ENCODE peak calls at places on chromosome 12, in ten cellular contexts. One of them, this sample, is unnamed.

GRCh38 chr12:64194333-64195149 is 27.6 kb downstream of the KICS2 start:
- DNase-seq in omental fat pad: no peak
- DNase-seq in D721Med: no peak
- DNase-seq in GM10248: no peak
- DNase-seq in CD4-positive, alpha-beta T cell: no peak
- DNase-seq in upper lobe of right lung: no peak
- DNase-seq in prostate gland: no peak
- DNase-seq in brain microvascular endothelial cell: no peak
- DNase-seq in tibial artery: no peak
- DNase-seq in ascending aorta: no peak
- DNase-seq in this sample: no peak

GRCh38 chr12:122886851-122887816 is 8.8 kb downstream of the VPS37B start:
- DNase-seq in tibial artery: no peak
- DNase-seq in D721Med: no peak
- DNase-seq in GM10248: peak; percentile 56
- DNase-seq in omental fat pad: no peak
- DNase-seq in CD4-positive, alpha-beta T cell: no peak
- DNase-seq in ascending aorta: no peak
- DNase-seq in brain microvascular endothelial cell: no peak
- DNase-seq in upper lobe of right lung: no peak
- DNase-seq in prostate gland: no peak
- DNase-seq in this sample: no peak

GRCh38 chr12:124869011-124869665 is 5.5 kb upstream of the SCARB1 start:
- DNase-seq in prostate gland: no peak
- DNase-seq in upper lobe of right lung: peak; percentile 73
- DNase-seq in D721Med: no peak
- DNase-seq in omental fat pad: no peak
- DNase-seq in CD4-positive, alpha-beta T cell: no peak
- DNase-seq in GM10248: no peak
- DNase-seq in tibial artery: no peak
- DNase-seq in brain microvascular endothelial cell: no peak
- DNase-seq in ascending aorta: no peak
- DNase-seq in this sample: no peak

GRCh38 chr12:124543052-124543590 is 24.3 kb downstream of the NCOR2 start:
- DNase-seq in ascending aorta: no peak
- DNase-seq in tibial artery: no peak
- DNase-seq in D721Med: no peak
- DNase-seq in brain microvascular endothelial cell: peak; percentile 52
- DNase-seq in CD4-positive, alpha-beta T cell: no peak
- DNase-seq in omental fat pad: no peak
- DNase-seq in GM10248: no peak
- DNase-seq in upper lobe of right lung: no peak
- DNase-seq in prostate gland: no peak
- DNase-seq in this sample: no peak

GRCh38 chr12:11040162-11040561 is 9.0 kb upstream of the TAS2R31 start:
- DNase-seq in omental fat pad: no peak
- DNase-seq in brain microvascular endothelial cell: no peak
- DNase-seq in D721Med: no peak
- DNase-seq in prostate gland: no peak
- DNase-seq in tibial artery: no peak
- DNase-seq in GM10248: no peak
- DNase-seq in CD4-positive, alpha-beta T cell: no peak
- DNase-seq in upper lobe of right lung: no peak
- DNase-seq in ascending aorta: no peak
- DNase-seq in this sample: no peak

GRCh38 chr12:52656616-52657015 is 4.6 kb upstream of the KRT2 start:
- DNase-seq in GM10248: no peak
- DNase-seq in D721Med: no peak
- DNase-seq in ascending aorta: no peak
- DNase-seq in brain microvascular endothelial cell: no peak
- DNase-seq in upper lobe of right lung: no peak
- DNase-seq in prostate gland: no peak
- DNase-seq in omental fat pad: no peak
- DNase-seq in CD4-positive, alpha-beta T cell: no peak
- DNase-seq in tibial artery: no peak
- DNase-seq in this sample: no peak

GRCh38 chr12:132279184-132279889 is 50.1 kb downstream of the GALNT9 start:
- DNase-seq in brain microvascular endothelial cell: no peak
- DNase-seq in omental fat pad: no peak
- DNase-seq in tibial artery: no peak
- DNase-seq in GM10248: no peak
- DNase-seq in upper lobe of right lung: no peak
- DNase-seq in D721Med: no peak
- DNase-seq in CD4-positive, alpha-beta T cell: no peak
- DNase-seq in prostate gland: no peak
- DNase-seq in ascending aorta: no peak
- DNase-seq in this sample: peak; percentile 92

GRCh38 chr12:130807309-130807708 is 31.7 kb downstream of the STX2 start:
- DNase-seq in brain microvascular endothelial cell: no peak
- DNase-seq in prostate gland: no peak
- DNase-seq in GM10248: no peak
- DNase-seq in upper lobe of right lung: no peak
- DNase-seq in CD4-positive, alpha-beta T cell: no peak
- DNase-seq in omental fat pad: no peak
- DNase-seq in tibial artery: no peak
- DNase-seq in ascending aorta: no peak
- DNase-seq in D721Med: no peak
- DNase-seq in this sample: no peak

GRCh38 chr12:46187023-46187422 is 81.8 kb downstream of the SLC38A1 start:
- DNase-seq in GM10248: no peak
- DNase-seq in tibial artery: no peak
- DNase-seq in prostate gland: peak; percentile 60
- DNase-seq in upper lobe of right lung: no peak
- DNase-seq in CD4-positive, alpha-beta T cell: no peak
- DNase-seq in omental fat pad: no peak
- DNase-seq in ascending aorta: no peak
- DNase-seq in D721Med: no peak
- DNase-seq in brain microvascular endothelial cell: peak; percentile 59
- DNase-seq in this sample: peak; percentile 75

GRCh38 chr12:70408004-70408790 is 42.1 kb downstream of the KCNMB4 start:
- DNase-seq in GM10248: no peak
- DNase-seq in ascending aorta: no peak
- DNase-seq in omental fat pad: no peak
- DNase-seq in prostate gland: no peak
- DNase-seq in CD4-positive, alpha-beta T cell: no peak
- DNase-seq in upper lobe of right lung: no peak
- DNase-seq in D721Med: no peak
- DNase-seq in tibial artery: no peak
- DNase-seq in brain microvascular endothelial cell: no peak
- DNase-seq in this sample: no peak

GRCh38 chr12:180445-180844 is 33.5 kb downstream of the SLC6A12 start:
- DNase-seq in upper lobe of right lung: peak; percentile 75
- DNase-seq in tibial artery: peak; percentile 75
- DNase-seq in ascending aorta: peak; percentile 36
- DNase-seq in omental fat pad: no peak
- DNase-seq in brain microvascular endothelial cell: peak; percentile 53
- DNase-seq in D721Med: no peak
- DNase-seq in prostate gland: no peak
- DNase-seq in CD4-positive, alpha-beta T cell: no peak
- DNase-seq in GM10248: peak; percentile 78
- DNase-seq in this sample: no peak

GRCh38 chr12:46524778-46525177 is 152.2 kb upstream of the SLC38A2 start:
- DNase-seq in D721Med: no peak
- DNase-seq in tibial artery: peak; percentile 84
- DNase-seq in ascending aorta: peak; percentile 28
- DNase-seq in GM10248: no peak
- DNase-seq in brain microvascular endothelial cell: peak; percentile 60
- DNase-seq in prostate gland: no peak
- DNase-seq in omental fat pad: peak; percentile 32
- DNase-seq in upper lobe of right lung: no peak
- DNase-seq in CD4-positive, alpha-beta T cell: no peak
- DNase-seq in this sample: peak; percentile 98

GRCh38 chr12:52372216-52373154 is 5.2 kb upstream of the KRT85 start:
- DNase-seq in upper lobe of right lung: peak; percentile 86
- DNase-seq in omental fat pad: peak; percentile 66
- DNase-seq in tibial artery: peak; percentile 92
- DNase-seq in ascending aorta: peak; percentile 29
- DNase-seq in D721Med: no peak
- DNase-seq in GM10248: peak; percentile 69
- DNase-seq in brain microvascular endothelial cell: peak; percentile 82
- DNase-seq in prostate gland: peak; percentile 88
- DNase-seq in CD4-positive, alpha-beta T cell: peak; percentile 14
- DNase-seq in this sample: peak; percentile 89

GRCh38 chr12:109539508-109539907 is 33.8 kb downstream of the MMAB start:
- DNase-seq in prostate gland: no peak
- DNase-seq in ascending aorta: no peak
- DNase-seq in omental fat pad: no peak
- DNase-seq in upper lobe of right lung: no peak
- DNase-seq in D721Med: no peak
- DNase-seq in GM10248: no peak
- DNase-seq in tibial artery: no peak
- DNase-seq in brain microvascular endothelial cell: peak; percentile 40
- DNase-seq in CD4-positive, alpha-beta T cell: no peak
- DNase-seq in this sample: no peak

GRCh38 chr12:131831021-131831571 is 2.9 kb downstream of the MMP17 start:
- DNase-seq in upper lobe of right lung: no peak
- DNase-seq in ascending aorta: no peak
- DNase-seq in tibial artery: peak; percentile 66
- DNase-seq in GM10248: no peak
- DNase-seq in CD4-positive, alpha-beta T cell: no peak
- DNase-seq in omental fat pad: no peak
- DNase-seq in brain microvascular endothelial cell: no peak
- DNase-seq in prostate gland: no peak
- DNase-seq in D721Med: no peak
- DNase-seq in this sample: peak; percentile 66

GRCh38 chr12:40216516-40217288 is 8.1 kb upstream of the LRRK2 start:
- DNase-seq in CD4-positive, alpha-beta T cell: no peak
- DNase-seq in tibial artery: no peak
- DNase-seq in D721Med: no peak
- DNase-seq in brain microvascular endothelial cell: no peak
- DNase-seq in prostate gland: no peak
- DNase-seq in upper lobe of right lung: no peak
- DNase-seq in ascending aorta: no peak
- DNase-seq in omental fat pad: no peak
- DNase-seq in GM10248: no peak
- DNase-seq in this sample: no peak

GRCh38 chr12:128930591-128930990 is 77.3 kb downstream of the GLT1D1 start:
- DNase-seq in ascending aorta: no peak
- DNase-seq in GM10248: no peak
- DNase-seq in tibial artery: no peak
- DNase-seq in upper lobe of right lung: no peak
- DNase-seq in prostate gland: no peak
- DNase-seq in omental fat pad: no peak
- DNase-seq in CD4-positive, alpha-beta T cell: no peak
- DNase-seq in brain microvascular endothelial cell: no peak
- DNase-seq in D721Med: no peak
- DNase-seq in this sample: no peak

GRCh38 chr12:104737682-104738370 is 220.3 kb downstream of the SLC41A2 start:
- DNase-seq in tibial artery: no peak
- DNase-seq in CD4-positive, alpha-beta T cell: no peak
- DNase-seq in brain microvascular endothelial cell: no peak
- DNase-seq in upper lobe of right lung: no peak
- DNase-seq in prostate gland: no peak
- DNase-seq in D721Med: no peak
- DNase-seq in omental fat pad: no peak
- DNase-seq in GM10248: no peak
- DNase-seq in ascending aorta: no peak
- DNase-seq in this sample: no peak

GRCh38 chr12:120235369-120236123 is 30.0 kb downstream of the PXN start:
- DNase-seq in CD4-positive, alpha-beta T cell: no peak
- DNase-seq in tibial artery: no peak
- DNase-seq in GM10248: no peak
- DNase-seq in D721Med: no peak
- DNase-seq in upper lobe of right lung: no peak
- DNase-seq in prostate gland: no peak
- DNase-seq in omental fat pad: no peak
- DNase-seq in ascending aorta: no peak
- DNase-seq in brain microvascular endothelial cell: no peak
- DNase-seq in this sample: no peak
- TF ChIP-seq CTCF in CD4-positive, alpha-beta T cell: no peak
- TF ChIP-seq CTCF in tibial artery: no peak
- TF ChIP-seq CTCF in GM10248: no peak
- TF ChIP-seq CTCF in D721Med: peak; percentile 13
- TF ChIP-seq CTCF in upper lobe of right lung: no peak
- TF ChIP-seq CTCF in prostate gland: no peak
- TF ChIP-seq CTCF in omental fat pad: peak; percentile 3
- TF ChIP-seq CTCF in ascending aorta: no peak
- TF ChIP-seq CTCF in brain microvascular endothelial cell: peak; percentile 65
- TF ChIP-seq CTCF in this sample: no peak

GRCh38 chr12:49366652-49367380 is 446 bp upstream of the SPATS2 start:
- DNase-seq in brain microvascular endothelial cell: peak; percentile 76
- DNase-seq in CD4-positive, alpha-beta T cell: peak; percentile 69
- DNase-seq in omental fat pad: peak; percentile 45
- DNase-seq in GM10248: peak; percentile 95
- DNase-seq in prostate gland: peak; percentile 91
- DNase-seq in upper lobe of right lung: peak; percentile 94
- DNase-seq in ascending aorta: peak; percentile 80
- DNase-seq in tibial artery: peak; percentile 92
- DNase-seq in D721Med: peak; percentile 82
- DNase-seq in this sample: peak; percentile 91
- TF ChIP-seq CTCF in brain microvascular endothelial cell: peak; percentile 48
- TF ChIP-seq CTCF in CD4-positive, alpha-beta T cell: no peak
- TF ChIP-seq CTCF in omental fat pad: no peak
- TF ChIP-seq CTCF in GM10248: no peak
- TF ChIP-seq CTCF in prostate gland: peak; percentile 57
- TF ChIP-seq CTCF in upper lobe of right lung: peak; percentile 30
- TF ChIP-seq CTCF in ascending aorta: peak; percentile 37
- TF ChIP-seq CTCF in tibial artery: peak; percentile 30
- TF ChIP-seq CTCF in D721Med: no peak
- TF ChIP-seq CTCF in this sample: peak; percentile 25

DNA sequence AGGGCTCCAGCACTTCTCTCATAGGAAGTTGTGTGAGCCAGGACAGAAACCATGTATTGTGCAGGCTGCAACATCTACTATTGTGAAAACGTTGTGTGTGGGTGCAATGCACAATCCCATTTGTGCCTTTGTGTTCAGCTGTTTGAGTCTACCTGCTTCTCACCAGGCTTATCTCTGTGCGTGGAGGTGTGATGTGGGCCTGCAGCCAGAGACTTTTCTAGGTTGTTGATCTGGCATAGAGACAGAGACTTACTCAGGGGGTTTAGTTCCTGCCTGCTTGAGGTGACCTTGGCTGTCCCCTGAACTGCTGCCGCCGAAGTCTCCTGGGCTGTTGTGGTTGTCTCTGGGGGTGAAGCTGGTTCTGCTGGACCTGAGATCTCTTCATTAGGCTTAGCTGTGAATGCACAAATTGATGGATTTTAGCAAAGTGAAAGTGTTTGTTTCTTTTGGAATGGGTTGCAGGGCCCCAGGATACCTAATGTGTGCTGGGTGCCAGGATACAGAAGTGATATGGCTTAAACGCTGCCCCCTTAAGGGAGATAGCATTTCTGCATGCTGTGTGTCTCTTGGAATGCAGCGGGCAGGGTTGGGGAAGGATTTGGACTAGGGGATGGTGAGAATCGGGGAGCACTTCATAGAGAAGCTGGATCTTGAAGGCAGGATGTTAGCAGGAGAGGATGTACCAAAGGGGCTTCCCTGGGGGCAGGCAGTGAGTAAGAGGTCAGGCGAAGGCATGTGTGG is 2.5 kb downstream of the LACRT start:
- DNase-seq in ascending aorta: no peak
- DNase-seq in D721Med: no peak
- DNase-seq in upper lobe of right lung: no peak
- DNase-seq in GM10248: no peak
- DNase-seq in prostate gland: no peak
- DNase-seq in brain microvascular endothelial cell: no peak
- DNase-seq in tibial artery: no peak
- DNase-seq in CD4-positive, alpha-beta T cell: no peak
- DNase-seq in omental fat pad: no peak
- DNase-seq in this sample: no peak
- TF ChIP-seq CTCF in ascending aorta: no peak
- TF ChIP-seq CTCF in D721Med: no peak
- TF ChIP-seq CTCF in upper lobe of right lung: no peak
- TF ChIP-seq CTCF in GM10248: no peak
- TF ChIP-seq CTCF in prostate gland: no peak
- TF ChIP-seq CTCF in brain microvascular endothelial cell: peak; percentile 14
- TF ChIP-seq CTCF in tibial artery: no peak
- TF ChIP-seq CTCF in CD4-positive, alpha-beta T cell: no peak
- TF ChIP-seq CTCF in omental fat pad: no peak
- TF ChIP-seq CTCF in this sample: no peak

GRCh38 chr12:58105225-58106119 is 164.1 kb downstream of the ATP23 start:
- DNase-seq in D721Med: no peak
- DNase-seq in CD4-positive, alpha-beta T cell: no peak
- DNase-seq in ascending aorta: no peak
- DNase-seq in tibial artery: no peak
- DNase-seq in GM10248: no peak
- DNase-seq in prostate gland: no peak
- DNase-seq in omental fat pad: no peak
- DNase-seq in brain microvascular endothelial cell: peak; percentile 14
- DNase-seq in upper lobe of right lung: no peak
- DNase-seq in this sample: no peak
- TF ChIP-seq CTCF in D721Med: no peak
- TF ChIP-seq CTCF in CD4-positive, alpha-beta T cell: no peak
- TF ChIP-seq CTCF in ascending aorta: no peak
- TF ChIP-seq CTCF in tibial artery: no peak
- TF ChIP-seq CTCF in GM10248: no peak
- TF ChIP-seq CTCF in prostate gland: no peak
- TF ChIP-seq CTCF in omental fat pad: no peak
- TF ChIP-seq CTCF in brain microvascular endothelial cell: peak; percentile 55
- TF ChIP-seq CTCF in upper lobe of right lung: no peak
- TF ChIP-seq CTCF in this sample: no peak

This sample was measured in sigmoid colon.